ENCODE peak calls at places on chromosomes 3 and 15, in four cellular contexts. P is stomach, H is suprapubic skin, O is esophagus muscularis mucosa. Z is an unnamed sample. For H3K27me3, the result is how much of the 10 kb centered on the place peaks cover.

GRCh38 chr3:20798666-20799065 is 612.7 kb upstream of the SGO1 start:
- DNase-seq in P (no peak), H (no peak), O (no peak), Z (no peak)

GRCh38 chr3:74693216-74693615 is 78.8 kb upstream of the CNTN3 start:
- DNase-seq in P (no peak), H (no peak), O (no peak), Z (no peak)

GRCh38 chr3:47949979-47950378 is 66.2 kb downstream of the MAP4 start:
- DNase-seq in P (no peak), H (no peak), O (no peak), Z (no peak)

GRCh38 chr3:148902173-148902791 is 37.2 kb downstream of the CPA3 start:
- DNase-seq in P (no peak), H (no peak), O (no peak), Z (no peak)

GRCh38 chr3:139187648-139188047 is 143.0 kb upstream of the PRR23C start:
- DNase-seq in P (no peak), H (no peak), O (no peak), Z (no peak)

GRCh38 chr3:186342197-186342596 is 19.8 kb downstream of the DGKG start:
- DNase-seq in P (no peak), H (no peak), O (no peak), Z (no peak)

GRCh38 chr3:69811452-69812401 is 72.5 kb downstream of the MITF start:
- DNase-seq in P (no peak), H (no peak), O (no peak), Z (no peak)

GRCh38 chr3:52059781-52060180 is 3.4 kb upstream of the DUSP7 start:
- DNase-seq in P (no peak), H (no peak), O (no peak), Z (no peak)

GRCh38 chr15:27028836-27029482 is 58.0 kb downstream of the GABRG3 start:
- DNase-seq in P (no peak), H (no peak), O (peak), Z (no peak)

GRCh38 chr3:186366206-186366605 is 4.2 kb upstream of the DGKG start:
- DNase-seq in P (no peak), H (no peak), O (no peak), Z (no peak)

GRCh38 chr3:146781606-146782005 is 176.5 kb upstream of the PLSCR5 start:
- DNase-seq in P (no peak), H (no peak), O (no peak), Z (no peak)

GRCh38 chr3:14921811-14922705 is 25.3 kb upstream of the NR2C2 start:
- DNase-seq in P (peak), H (peak), O (no peak), Z (no peak)

GRCh38 chr3:125300416-125300815 is 74.7 kb downstream of the ZNF148 start:
- DNase-seq in P (no peak), H (no peak), O (no peak), Z (no peak)

DNA sequence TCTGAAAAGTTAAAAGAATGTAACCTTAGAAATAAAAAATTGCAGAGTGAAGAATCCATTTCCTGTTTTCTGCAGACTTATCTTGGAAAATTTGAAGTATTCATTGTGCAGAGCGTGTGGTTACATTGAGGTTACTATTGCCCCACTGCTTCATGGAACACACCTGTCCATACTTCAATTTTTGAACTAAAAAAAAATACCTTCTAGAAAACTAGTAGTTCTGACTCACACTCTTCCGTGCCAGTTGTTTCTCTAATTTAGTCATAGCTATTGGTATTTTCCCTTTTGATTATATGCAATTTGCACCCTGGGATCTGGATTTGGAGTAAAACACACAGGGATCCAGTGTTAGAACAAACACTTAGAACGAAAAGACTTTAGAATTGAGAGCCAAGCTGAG is 111.8 kb upstream of the LYSMD4 start:
- DNase-seq in P (no peak), H (no peak), O (no peak), Z (no peak)
- H3K27me3 ChIP-seq in P (under half), H (under half), O (under half), Z (under half)

GRCh38 chr3:72231439-72232196 is 446.7 kb upstream of the PROK2 start:
- DNase-seq in P (no peak), H (no peak), O (no peak), Z (peak)

GRCh38 chr3:72234394-72234793 is 449.4 kb upstream of the PROK2 start:
- DNase-seq in P (no peak), H (no peak), O (no peak), Z (peak)

GRCh38 chr3:72233571-72233970 is 448.6 kb upstream of the PROK2 start:
- DNase-seq in P (no peak), H (no peak), O (no peak), Z (no peak)

GRCh38 chr3:72230774-72231379 is 445.9 kb upstream of the PROK2 start:
- DNase-seq in P (no peak), H (no peak), O (no peak), Z (no peak)

DNA sequence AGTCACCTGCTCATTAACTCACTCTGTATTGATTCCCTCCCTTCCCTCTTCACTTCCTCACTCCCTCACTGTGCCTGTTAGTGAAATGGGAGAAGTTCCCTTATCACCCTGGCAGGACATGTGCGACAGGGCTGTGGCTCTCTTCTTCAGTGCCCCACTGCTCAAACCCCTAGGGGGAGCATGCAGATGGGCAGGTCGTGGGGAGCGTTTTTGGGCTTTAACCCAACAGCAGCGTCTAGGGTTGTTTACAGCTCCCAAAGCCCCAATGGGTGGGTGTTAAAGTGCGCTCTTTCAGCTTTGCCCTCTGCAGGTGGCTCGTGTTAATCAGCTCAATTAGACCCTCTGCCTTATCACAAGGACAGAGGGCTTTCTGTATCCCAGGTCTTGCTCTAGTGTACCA is 447.8 kb upstream of the PROK2 start:
- DNase-seq in P (no peak), H (no peak), O (no peak), Z (no peak)
- TF ChIP-seq CTCF in P (no peak), H (no peak), O (no peak), Z (no peak)

GRCh38 chr15:39864116-39864515 is 56.0 kb downstream of the GPR176 start:
- DNase-seq in P (no peak), H (no peak), O (no peak), Z (no peak)
- TF ChIP-seq EP300 in P (no peak), H (no peak), O (no peak), Z (no peak)

GRCh38 chr3:194307849-194308248 is 43.3 kb downstream of the CPN2 start:
- DNase-seq in P (no peak), H (peak), O (no peak), Z (no peak)
- H3K27me3 ChIP-seq in P (under half), H (under half), O (under half), Z (under half)

Z was measured in ovary.